ENCODE peak calls at places on chromosomes 11 and 22, in five cellular contexts. J is H9, Q is IMR-90, E is neuronal stem cell, M is trophoblast cell. R is an unnamed sample.

GRCh38 chr22:46081036-46081830 is 69.1 kb upstream of the PPARA start:
- DNase-seq in J (no peak), Q (no peak), E (no peak), M (no peak), R (no peak)

GRCh38 chr11:127130321-127130720 is 129.8 kb upstream of the KIRREL3 start:
- DNase-seq in J (no peak), Q (no peak), E (no peak), M (no peak), R (no peak)

GRCh38 chr22:38352436-38352835 is 35.2 kb upstream of the CSNK1E start:
- DNase-seq in J (no peak), Q (no peak), E (no peak), M (no peak), R (no peak)

GRCh38 chr11:119729581-119730346 is 764 bp upstream of the NECTIN1 start:
- DNase-seq in J (peak), Q (peak), E (peak), M (peak), R (peak)

GRCh38 chr22:20298110-20298802 is 21.6 kb downstream of the DGCR6L start:
- DNase-seq in J (peak), Q (no peak), E (no peak), M (no peak), R (no peak)

GRCh38 chr22:26617251-26618199 is at the start of gene CRYBB1:
- DNase-seq in J (no peak), Q (peak), E (peak), M (no peak), R (no peak)

GRCh38 chr22:30940655-30941362 is 27.8 kb downstream of the MORC2 start:
- DNase-seq in J (no peak), Q (no peak), E (no peak), M (no peak), R (no peak)

GRCh38 chr11:126607374-126607773 is 251.9 kb downstream of the ST3GAL4 start:
- DNase-seq in J (peak), Q (peak), E (peak), M (peak), R (peak)

GRCh38 chr11:17563248-17563647 is 16.2 kb downstream of the OTOG start:
- DNase-seq in J (peak), Q (no peak), E (no peak), M (no peak), R (no peak)

GRCh38 chr22:40176921-40177737 is 596 bp upstream of the TNRC6B start:
- DNase-seq in J (peak), Q (peak), E (no peak), M (peak), R (peak)

GRCh38 chr22:48677621-48678020 is 1150.1 kb downstream of the BRD1 start:
- DNase-seq in J (no peak), Q (no peak), E (no peak), M (no peak), R (no peak)

GRCh38 chr11:76189682-76190081 is 16.6 kb downstream of the WNT11 start:
- DNase-seq in J (no peak), Q (no peak), E (no peak), M (no peak), R (no peak)

GRCh38 chr11:69154211-69154913 is 1.4 kb upstream of the SMIM38 start:
- DNase-seq in J (no peak), Q (no peak), E (no peak), M (no peak), R (no peak)

GRCh38 chr11:33045551-33046255 is 6.3 kb downstream of the TCP11L1 start:
- DNase-seq in J (no peak), Q (no peak), E (no peak), M (peak), R (no peak)

GRCh38 chr22:39746600-39747262 is 146.8 kb downstream of the ENTHD1 start:
- DNase-seq in J (no peak), Q (no peak), E (no peak), M (no peak), R (no peak)

GRCh38 chr22:42062506-42063190 is 8.0 kb downstream of the NAGA start:
- DNase-seq in J (no peak), Q (no peak), E (no peak), M (no peak), R (no peak)

GRCh38 chr22:47337161-47337621 is 574.7 kb downstream of the TBC1D22A start:
- DNase-seq in J (no peak), Q (peak), E (no peak), M (no peak), R (no peak)

GRCh38 chr22:27435839-27436581 is 365.5 kb downstream of the MN1 start:
- DNase-seq in J (no peak), Q (peak), E (peak), M (no peak), R (peak)

GRCh38 chr11:116774661-116775060 is 1.9 kb upstream of the BUD13 start:
- DNase-seq in J (no peak), Q (no peak), E (no peak), M (no peak), R (no peak)

GRCh38 chr22:19626042-19626560 is 88.2 kb upstream of the SEPTIN5 start:
- DNase-seq in J (no peak), Q (no peak), E (no peak), M (no peak), R (no peak)

GRCh38 chr22:37634505-37635002 is 4.9 kb upstream of the SH3BP1 start:
- DNase-seq in J (no peak), Q (no peak), E (no peak), M (no peak), R (no peak)

GRCh38 chr11:70176940-70177689 is 26.0 kb upstream of the FADD start:
- DNase-seq in J (peak), Q (no peak), E (no peak), M (peak), R (peak)

GRCh38 chr11:75259711-75260110 is 19.1 kb downstream of the TPBGL start:
- DNase-seq in J (peak), Q (no peak), E (no peak), M (no peak), R (peak)

GRCh38 chr11:120516461-120517389 is 5.2 kb downstream of the GRIK4 start:
- DNase-seq in J (no peak), Q (no peak), E (no peak), M (no peak), R (no peak)

DNA sequence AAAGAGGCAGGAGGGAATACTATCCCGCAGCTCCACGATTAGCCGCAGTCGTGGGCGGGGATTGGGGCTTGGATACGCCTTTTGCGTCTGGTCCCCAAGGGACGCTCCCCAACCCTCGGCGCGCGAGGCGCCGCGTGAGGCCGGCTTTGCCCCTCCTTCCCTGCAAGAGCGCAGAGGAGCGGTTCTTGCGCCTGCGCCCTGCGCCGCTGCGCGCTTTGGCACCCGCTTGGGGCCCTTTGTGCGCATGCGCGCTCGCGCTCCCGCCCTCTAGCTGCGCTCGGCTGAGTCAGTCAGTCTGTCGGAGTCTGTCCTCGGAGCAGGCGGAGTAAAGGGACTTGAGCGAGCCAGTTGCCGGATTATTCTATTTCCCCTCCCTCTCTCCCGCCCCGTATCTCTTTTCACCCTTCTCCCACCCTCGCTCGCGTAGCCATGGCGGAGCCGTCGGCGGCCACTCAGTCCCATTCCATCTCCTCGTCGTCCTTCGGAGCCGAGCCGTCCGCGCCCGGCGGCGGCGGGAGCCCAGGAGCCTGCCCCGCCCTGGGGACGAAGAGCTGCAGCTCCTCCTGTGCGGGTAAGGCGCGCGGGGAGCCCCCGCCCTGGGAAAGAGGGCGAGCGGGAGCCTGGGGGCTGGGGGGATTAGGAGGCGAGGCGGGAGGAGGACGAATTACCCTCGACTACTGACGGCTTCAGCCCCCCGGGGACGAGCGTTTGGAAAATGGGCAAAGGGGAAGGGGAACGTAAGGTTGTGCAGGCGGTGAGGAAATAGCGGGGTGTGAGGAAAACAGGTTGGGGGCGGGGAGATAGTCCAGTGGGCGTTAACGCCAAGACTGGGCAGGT is at the start of gene RTN3:
- DNase-seq in J (peak), Q (peak), E (peak), M (peak), R (peak)
- H4K8ac ChIP-seq in J (no peak), Q (peak), E (no peak), M (peak), R (no peak)

GRCh38 chr11:45920531-45921477 is 1.7 kb upstream of the LARGE2 start:
- DNase-seq in J (no peak), Q (no peak), E (no peak), M (no peak), R (no peak)
- H4K91ac ChIP-seq in J (no peak), Q (no peak), E (no peak), M (no peak), R (no peak)

GRCh38 chr11:64878223-64878493 is 263 bp downstream of the EHD1 start:
- DNase-seq in J (no peak), Q (no peak), E (no peak), M (no peak), R (no peak)

GRCh38 chr11:64880240-64881001 is 2.0 kb upstream of the EHD1 start:
- DNase-seq in J (no peak), Q (no peak), E (no peak), M (no peak), R (peak)

GRCh38 chr11:64877390-64878222 is 815 bp downstream of the EHD1 start:
- DNase-seq in J (no peak), Q (no peak), E (no peak), M (no peak), R (no peak)

GRCh38 chr11:64879226-64879900 is 942 bp upstream of the EHD1 start:
- DNase-seq in J (no peak), Q (no peak), E (no peak), M (peak), R (peak)

DNA sequence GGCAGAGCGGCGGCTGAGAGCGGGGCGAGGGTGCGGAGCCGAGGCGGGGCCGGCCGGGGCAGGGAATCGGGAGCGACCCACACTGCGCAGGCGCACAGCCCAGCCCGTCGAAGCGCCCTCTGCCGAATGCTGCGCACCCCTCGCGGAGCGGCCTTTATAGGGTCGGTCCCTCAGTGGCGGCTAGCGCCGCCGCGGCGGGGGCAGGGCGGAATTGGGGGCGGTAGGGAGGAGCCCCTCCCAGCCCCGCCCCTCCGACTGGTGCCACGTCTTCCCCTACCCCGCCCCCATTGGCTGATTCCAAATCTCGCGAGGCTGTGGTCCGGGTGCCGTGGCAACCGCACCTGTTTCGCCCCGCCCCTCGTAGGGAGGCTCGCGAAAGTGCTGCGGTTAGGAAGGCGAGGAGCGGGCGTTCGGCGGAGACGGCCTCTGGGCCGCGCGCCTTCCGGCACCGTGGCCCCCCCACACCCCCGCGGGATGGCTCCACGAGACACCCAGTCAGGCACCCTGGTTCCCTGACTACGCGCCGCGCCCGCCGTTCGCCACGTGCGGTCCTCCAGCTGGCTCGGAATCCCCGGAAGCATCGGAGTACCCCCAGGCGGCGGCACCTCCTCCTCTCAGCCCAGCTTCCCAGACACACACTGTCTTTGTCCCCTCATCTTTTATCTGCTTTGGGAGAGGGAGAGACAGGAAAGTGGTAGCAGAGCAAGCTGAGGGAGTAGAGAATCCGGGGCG is at the start of gene EHD1:
- DNase-seq in J (peak), Q (peak), E (peak), M (peak), R (peak)
- H4K8ac ChIP-seq in J (no peak), Q (peak), E (no peak), M (peak), R (peak)

GRCh38 chr11:3381794-3382193 is 2.8 kb upstream of the ZNF195 start:
- DNase-seq in J (no peak), Q (no peak), E (no peak), M (no peak), R (no peak)

GRCh38 chr11:3382613-3383275 is 3.8 kb upstream of the ZNF195 start:
- DNase-seq in J (no peak), Q (no peak), E (no peak), M (no peak), R (no peak)

GRCh38 chr11:3380706-3381570 is 2.0 kb upstream of the ZNF195 start:
- DNase-seq in J (peak), Q (no peak), E (peak), M (no peak), R (no peak)

GRCh38 chr11:3375552-3375951 is 3.4 kb downstream of the ZNF195 start:
- DNase-seq in J (no peak), Q (no peak), E (no peak), M (peak), R (no peak)

DNA sequence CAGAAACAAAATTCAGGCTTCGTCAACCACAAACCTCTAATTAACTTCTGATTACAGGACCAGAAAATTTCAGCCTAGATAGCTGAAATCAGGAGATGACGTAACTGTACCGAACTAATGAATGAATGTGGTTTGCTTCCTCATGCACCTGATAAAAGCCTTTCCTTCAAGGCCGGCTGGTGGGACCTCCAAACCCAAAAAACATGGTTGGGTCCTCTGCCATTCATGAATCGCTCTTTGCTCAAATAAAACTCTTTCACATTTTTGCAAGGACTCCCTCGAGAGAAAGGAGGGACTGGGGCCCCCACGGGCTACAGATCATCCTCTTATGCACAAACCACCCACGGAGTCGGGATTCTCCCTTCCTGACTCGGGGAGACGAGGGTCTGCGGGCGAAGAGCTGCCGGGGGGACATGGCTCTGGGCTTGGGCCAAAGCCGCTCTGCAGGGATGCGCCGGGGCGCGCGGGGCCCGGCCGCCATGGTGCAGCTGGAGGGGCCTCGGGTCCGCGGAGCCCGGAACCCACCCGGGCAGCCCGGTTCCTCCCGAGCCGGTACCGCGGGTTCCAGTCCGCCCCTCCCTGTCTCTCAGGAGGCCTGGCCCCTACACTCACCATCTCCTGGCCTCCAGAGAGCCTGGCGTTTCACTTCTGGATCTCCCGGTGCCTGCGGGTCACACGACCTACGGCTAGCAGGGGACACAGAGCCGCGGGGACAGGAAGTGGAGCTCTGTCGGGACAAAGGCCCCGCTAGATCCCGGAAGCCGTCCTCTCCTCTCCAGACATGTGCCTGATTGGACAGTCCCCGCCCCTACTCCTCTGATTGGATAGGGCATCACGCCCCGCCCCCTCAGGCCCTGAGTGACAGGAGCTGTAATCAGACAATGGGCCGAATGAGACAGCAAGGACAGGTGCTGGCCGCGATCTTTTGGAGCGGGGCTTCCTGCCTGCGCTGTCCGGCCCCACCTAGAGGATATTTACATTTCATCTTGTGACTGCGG is at the start of gene ZNF195:
- DNase-seq in J (peak), Q (peak), E (peak), M (peak), R (peak)
- H4K91ac ChIP-seq in J (peak), Q (peak), E (peak), M (peak), R (peak)

GRCh38 chr11:61071880-61072279 is 30.4 kb upstream of the CD5 start:
- DNase-seq in J (no peak), Q (no peak), E (no peak), M (no peak), R (no peak)

GRCh38 chr11:61071208-61071681 is 31.0 kb upstream of the CD5 start:
- DNase-seq in J (no peak), Q (no peak), E (no peak), M (no peak), R (no peak)

GRCh38 chr11:61069427-61069826 is 32.9 kb upstream of the CD5 start:
- DNase-seq in J (no peak), Q (no peak), E (no peak), M (no peak), R (no peak)

GRCh38 chr11:61075891-61076290 is 26.4 kb upstream of the CD5 start:
- DNase-seq in J (no peak), Q (peak), E (no peak), M (peak), R (peak)

DNA sequence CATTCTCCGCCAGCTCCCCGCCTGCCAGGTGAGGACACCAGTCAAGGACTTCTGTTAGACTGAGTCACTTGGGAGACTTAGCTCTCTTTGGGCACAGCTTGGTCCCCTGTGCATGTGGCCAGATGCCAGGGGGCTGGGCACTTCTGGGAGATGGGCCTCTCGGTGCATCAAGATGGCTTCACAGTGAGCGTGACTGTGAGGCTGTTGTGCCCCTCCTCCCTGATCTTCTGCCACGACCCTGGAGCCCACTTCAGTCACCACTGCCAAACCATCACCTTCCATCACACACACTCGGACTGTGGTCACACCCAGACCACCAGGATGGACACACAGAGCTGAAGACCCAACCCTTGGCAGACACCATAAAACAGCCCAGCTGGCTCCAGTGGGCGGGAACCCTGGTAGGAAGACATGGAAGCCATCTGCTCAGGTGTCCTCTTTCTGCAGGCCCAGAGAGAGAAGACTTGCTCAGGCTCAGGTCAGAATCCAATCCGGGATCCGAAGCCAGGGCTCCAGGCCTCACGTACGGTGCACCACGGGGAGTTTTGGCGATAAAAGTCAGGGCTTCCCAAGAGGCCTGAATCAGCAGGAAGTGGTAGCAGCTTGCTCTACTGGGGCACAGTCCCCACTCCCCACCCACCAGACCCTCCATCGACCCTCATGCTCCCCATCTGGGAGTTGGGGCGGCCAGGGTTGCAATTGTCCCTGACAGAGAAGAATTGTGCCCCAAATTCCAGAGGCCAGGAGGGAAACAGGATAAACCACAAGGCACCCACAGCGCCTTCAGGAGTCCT is 29.8 kb upstream of the CD5 start:
- DNase-seq in J (no peak), Q (no peak), E (no peak), M (no peak), R (no peak)
- H4K8ac ChIP-seq in J (no peak), Q (no peak), E (peak), M (no peak), R (no peak)

GRCh38 chr11:4766420-4767043 is 3.2 kb downstream of the OR51F1 start:
- DNase-seq in J (no peak), Q (no peak), E (no peak), M (no peak), R (no peak)
- H4K91ac ChIP-seq in J (no peak), Q (no peak), E (no peak), M (no peak), R (no peak)

GRCh38 chr22:44181033-44181911 is 547 bp downstream of the PARVG start:
- DNase-seq in J (no peak), Q (no peak), E (no peak), M (peak), R (no peak)

GRCh38 chr22:44181912-44182590 is 1.3 kb downstream of the PARVG start:
- DNase-seq in J (no peak), Q (no peak), E (no peak), M (no peak), R (no peak)

GRCh38 chr22:44179196-44179988 is 1.3 kb upstream of the PARVG start:
- DNase-seq in J (no peak), Q (no peak), E (peak), M (no peak), R (no peak)

GRCh38 chr22:44179989-44180705 is 578 bp upstream of the PARVG start:
- DNase-seq in J (no peak), Q (no peak), E (no peak), M (no peak), R (no peak)

DNA sequence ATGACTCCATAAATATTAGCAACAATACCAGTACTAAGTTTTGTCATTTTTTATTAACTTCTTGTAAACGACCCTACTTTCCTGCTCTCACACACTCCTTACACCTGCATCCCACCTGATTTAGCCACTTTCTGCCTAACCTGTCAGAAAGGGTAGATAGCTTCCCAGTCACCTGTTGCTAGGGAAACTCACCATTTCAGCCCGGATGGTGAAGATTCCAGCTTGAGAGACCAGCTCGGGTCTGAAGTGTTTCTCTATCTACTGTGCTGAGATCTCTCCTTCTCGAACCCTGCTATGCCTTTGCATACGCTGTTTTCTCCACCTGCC is at the start of gene PARVG:
- DNase-seq in J (peak), Q (no peak), E (no peak), M (peak), R (no peak)
- H4K8ac ChIP-seq in J (no peak), Q (no peak), E (no peak), M (no peak), R (no peak)